ENCODE peak calls at places on chromosomes 2 and 18, in seven cellular contexts. P is stimulated activated CD8-positive, alpha-beta memory T cell treated with anti-CD3 and anti-CD28 coated beads, Interleukin-15, amount 100 ng/mL, for 24 hours; C is HFFc6; R is body of pancreas; M is T-helper 9 cell; I is NCI-H748 treated with DMSO at 0.1 percent for 48 hours; B is heart left ventricle. N is an unnamed sample.

GRCh38 chr2:39380525-39381150 is 56.4 kb downstream of the MAP4K3 start:
- DNase-seq in C (no peak), R (no peak), I (no peak), P (no peak), M (no peak), B (no peak), N (no peak)

GRCh38 chr18:9575558-9575957 is 38.8 kb downstream of the PPP4R1 start:
- DNase-seq in I (peak), B (peak), M (no peak), R (peak), C (peak), P (no peak), N (no peak)

GRCh38 chr18:48994044-48994651 is 43.4 kb upstream of the SMAD7 start:
- DNase-seq in R (no peak), I (peak), C (peak), P (no peak), M (no peak), B (peak), N (no peak)

GRCh38 chr18:51857989-51858388 is 482.0 kb upstream of the DCC start:
- DNase-seq in M (no peak), B (no peak), C (no peak), R (no peak), P (no peak), I (no peak), N (no peak)

GRCh38 chr2:203824653-203825052 is 42.9 kb upstream of the CTLA4 start:
- DNase-seq in M (no peak), R (no peak), P (no peak), B (no peak), I (no peak), C (no peak), N (no peak)

GRCh38 chr2:221204699-221205098 is 367.4 kb downstream of the EPHA4 start:
- DNase-seq in C (no peak), M (no peak), P (no peak), I (peak), R (no peak), B (no peak), N (no peak)

GRCh38 chr2:207163053-207163814 is 2.5 kb downstream of the KLF7 start:
- DNase-seq in R (peak), C (peak), P (no peak), M (no peak), I (no peak), B (peak), N (no peak)

GRCh38 chr2:69465513-69466456 is 28.6 kb upstream of the NFU1 start:
- DNase-seq in C (no peak), M (no peak), P (no peak), B (peak), R (peak), I (no peak), N (no peak)

GRCh38 chr18:38759457-38759856 is 1193.9 kb upstream of the CELF4 start:
- DNase-seq in M (no peak), I (no peak), C (no peak), R (no peak), B (no peak), P (no peak), N (no peak)

GRCh38 chr18:54881229-54881753 is 53.0 kb downstream of the RAB27B start:
- DNase-seq in P (no peak), M (no peak), R (no peak), B (no peak), I (no peak), C (no peak), N (no peak)

GRCh38 chr2:68943581-68944568 is 8.8 kb downstream of the GKN2 start:
- DNase-seq in M (peak), C (peak), B (peak), P (no peak), I (peak), R (peak), N (peak)